ENCODE peak calls at places on chromosomes 3 and 15, in four cellular contexts. O, G, U and W are unnamed samples. For H3K9me3, the result is how much of the 10 kb centered on the place peaks cover.

GRCh38 chr3:38577089-38578080 is 72.1 kb downstream of the SCN5A start:
- DNase-seq in O (no peak), G (no peak), U (no peak), W (no peak)

GRCh38 chr3:197736010-197736490 is 654 bp downstream of the RUBCN start:
- DNase-seq in O (peak), G (no peak), U (no peak), W (no peak)

GRCh38 chr3:22245122-22245521 is 494.1 kb upstream of the ZNF385D start:
- DNase-seq in O (no peak), G (no peak), U (peak), W (no peak)

GRCh38 chr15:31262901-31263671 is 63.5 kb upstream of the KLF13 start:
- DNase-seq in O (no peak), G (no peak), U (peak), W (peak)

GRCh38 chr15:78265752-78266224 is 1.4 kb downstream of the DNAJA4 start:
- DNase-seq in O (no peak), G (no peak), U (no peak), W (no peak)

GRCh38 chr3:65233561-65233960 is 545.8 kb upstream of the ADAMTS9 start:
- DNase-seq in O (no peak), G (no peak), U (no peak), W (no peak)

GRCh38 chr15:22895465-22896190 is 57.2 kb downstream of the NIPA2 start:
- DNase-seq in O (no peak), G (no peak), U (no peak), W (peak)

GRCh38 chr3:117144832-117145231 is 435.3 kb downstream of the TUSC7 start:
- DNase-seq in O (no peak), G (no peak), U (no peak), W (no peak)

GRCh38 chr3:120204338-120204737 is 80.7 kb downstream of the GPR156 start:
- DNase-seq in O (no peak), G (no peak), U (no peak), W (no peak)

GRCh38 chr3:43077261-43077660 is 28.6 kb downstream of the POMGNT2 start:
- DNase-seq in O (no peak), G (no peak), U (no peak), W (no peak)
- H3K9me3 ChIP-seq in O (under half), G (under half), U (under half), W (under half)

DNA sequence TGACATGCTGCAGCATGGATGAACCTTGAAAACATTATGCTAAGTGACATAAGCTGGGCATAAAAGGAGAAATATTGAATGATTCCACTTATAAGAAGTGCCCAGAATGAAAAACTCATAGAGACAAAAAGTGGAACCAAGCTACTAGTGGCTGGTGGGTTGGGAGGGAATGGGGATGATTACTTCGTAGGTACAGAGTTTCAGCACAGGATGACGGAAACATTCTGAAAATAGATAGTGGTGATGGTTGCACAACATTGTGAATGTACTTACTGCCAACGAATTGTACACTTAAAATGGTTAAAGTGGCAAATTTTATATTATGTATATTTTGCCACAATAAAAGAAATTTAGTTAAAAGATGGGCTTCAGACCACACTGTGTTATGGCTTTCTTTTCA is 93.6 kb downstream of the RPLP1 start:
- DNase-seq in O (no peak), G (no peak), U (no peak), W (no peak)
- H3K9me3 ChIP-seq in O (under half), G (under half), U (under half), W (under half)

GRCh38 chr15:34890424-34890823 is 79.1 kb downstream of the AQR start:
- DNase-seq in O (no peak), G (no peak), U (no peak), W (no peak)
- H3K9me3 ChIP-seq in O (under half), G (under half), U (under half), W (under half)

GRCh38 chr3:123595396-123595795 is 10.5 kb upstream of the HACD2 start:
- DNase-seq in O (no peak), G (no peak), U (no peak), W (no peak)

GRCh38 chr3:123586131-123586530 is 1.3 kb upstream of the HACD2 start:
- DNase-seq in O (peak), G (no peak), U (peak), W (peak)

GRCh38 chr3:123587399-123587798 is 2.5 kb upstream of the HACD2 start:
- DNase-seq in O (no peak), G (no peak), U (no peak), W (no peak)

GRCh38 chr3:123586966-123587365 is 2.1 kb upstream of the HACD2 start:
- DNase-seq in O (no peak), G (no peak), U (no peak), W (no peak)

DNA sequence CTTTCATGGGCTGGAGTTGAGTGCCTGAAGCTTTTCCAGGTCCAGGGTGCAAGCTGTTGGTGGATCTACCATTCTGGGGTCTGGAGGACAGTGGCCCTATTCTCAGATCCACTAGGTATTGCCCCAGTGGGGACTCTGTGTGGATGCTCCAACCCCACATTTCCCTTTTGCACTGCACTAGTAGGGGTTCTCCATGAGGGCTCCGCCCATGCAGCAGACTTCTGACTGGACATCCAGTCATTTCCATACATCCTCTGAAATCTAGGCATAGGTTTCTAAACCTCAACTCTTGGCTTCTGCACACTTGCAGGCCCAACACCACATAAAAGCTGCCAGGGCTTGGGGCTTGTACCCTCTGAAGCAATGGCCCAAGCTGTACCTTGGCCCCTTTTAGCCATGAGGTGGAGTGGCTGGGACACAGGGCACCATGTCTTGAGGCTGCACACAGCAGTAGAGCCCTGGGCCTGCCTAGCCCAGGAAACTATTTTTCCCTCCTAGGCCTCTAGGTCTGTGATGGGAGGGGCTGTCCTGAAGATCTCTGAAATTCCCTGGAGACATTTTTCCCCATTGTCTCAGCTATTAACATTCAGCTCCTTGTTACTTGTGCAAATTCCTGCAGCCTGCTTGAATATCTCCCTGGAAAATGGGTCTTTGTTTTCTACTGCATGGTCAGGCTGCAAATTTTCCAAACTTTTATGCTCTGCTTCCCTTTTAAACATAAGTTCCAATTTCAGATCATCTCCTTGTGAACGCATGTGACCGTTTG is 6.0 kb upstream of the HACD2 start:
- DNase-seq in O (no peak), G (no peak), U (no peak), W (no peak)
- H3K9me3 ChIP-seq in O (under half), G (under half), U (under half), W (under half)

DNA sequence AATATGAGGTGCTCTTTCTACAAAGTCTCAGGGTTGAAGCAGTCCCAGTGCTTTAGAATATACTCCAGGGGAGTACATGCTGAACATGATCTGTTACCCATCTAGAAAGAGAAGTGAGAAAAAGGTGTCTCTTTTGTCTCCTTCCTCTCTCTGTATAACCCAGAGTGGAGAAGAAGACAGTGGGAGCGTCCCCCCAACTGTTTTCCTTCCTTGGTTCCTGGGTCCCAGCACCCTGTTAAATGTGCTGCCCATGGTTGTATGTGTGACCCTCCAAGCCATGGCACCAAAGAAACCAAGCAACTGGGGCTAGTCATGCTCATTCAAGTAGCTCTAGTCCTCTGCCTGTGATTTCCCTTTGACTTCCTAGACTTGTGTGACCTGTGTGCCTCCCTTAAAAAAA is 683.7 kb downstream of the TBL1XR1 start:
- DNase-seq in O (peak), G (no peak), U (no peak), W (no peak)
- H3K9me3 ChIP-seq in O (under half), G (under half), U (under half), W (under half)